ENCODE peak calls at places on chromosomes 4 and X, in five cellular contexts. Y is myocyte; M is heart left ventricle; B is activated CD4-positive, alpha-beta T cell treated with anti-CD3 and anti-CD28 coated beads for 48 hours; X is non-pigmented ciliary epithelial cell. S is an unnamed sample.

GRCh38 chr4:174260099-174260498 is 23.4 kb downstream of the FBXO8 start:
- DNase-seq in M (no peak), X (peak), B (no peak), Y (no peak), S (no peak)

GRCh38 chr4:82774711-82775171 is 23.9 kb downstream of the SCD5 start:
- DNase-seq in M (no peak), X (no peak), B (no peak), Y (peak), S (peak)

GRCh38 chr4:110196206-110196870 is 2.1 kb downstream of the ELOVL6 start:
- DNase-seq in X (no peak), Y (peak), M (peak), B (peak), S (no peak)

GRCh38 chr4:99323761-99324160 is 2.6 kb upstream of the ADH1B start:
- DNase-seq in B (no peak), X (no peak), M (no peak), Y (peak), S (peak)

GRCh38 chrX:153551135-153551534 is 33.7 kb downstream of the ATP2B3 start:
- DNase-seq in M (no peak), B (no peak), Y (no peak), X (no peak), S (no peak)

GRCh38 chr4:61152433-61152832 is 47.7 kb upstream of the ADGRL3 start:
- DNase-seq in B (no peak), M (no peak), Y (no peak), X (no peak), S (no peak)

GRCh38 chr4:27154706-27155105 is 294.1 kb downstream of the STIM2 start:
- DNase-seq in X (peak), M (no peak), Y (peak), B (no peak), S (peak)

GRCh38 chr4:187732524-187732923 is 263.0 kb upstream of the ZFP42 start:
- DNase-seq in B (no peak), Y (no peak), M (no peak), X (peak), S (no peak)

GRCh38 chr4:145804134-145804533 is 124.2 kb downstream of the C4orf51 start:
- DNase-seq in B (no peak), Y (peak), M (peak), X (peak), S (peak)

GRCh38 chr4:124459922-124460301 is 252.6 kb downstream of the ANKRD50 start:
- DNase-seq in X (no peak), M (no peak), B (no peak), Y (peak), S (no peak)

GRCh38 chr4:48271048-48271452 is 1.4 kb upstream of the TEC start:
- DNase-seq in B (no peak), Y (no peak), M (no peak), X (no peak), S (no peak)

GRCh38 chr4:118033148-118034060 is 882 bp upstream of the NDST3 start:
- DNase-seq in B (peak), X (no peak), Y (peak), M (peak), S (peak)

GRCh38 chr4:1727117-1728031 is 6.1 kb downstream of the TACC3 start:
- DNase-seq in Y (peak), B (no peak), X (no peak), M (peak), S (peak)

GRCh38 chr4:128241425-128241913 is 46.1 kb downstream of the PGRMC2 start:
- DNase-seq in M (no peak), B (no peak), Y (peak), X (peak), S (peak)

GRCh38 chr4:1036095-1036494 is 24.7 kb downstream of the FGFRL1 start:
- DNase-seq in M (no peak), B (no peak), X (no peak), Y (no peak), S (no peak)

GRCh38 chrX:101617211-101618191 is at the start of gene ARMCX6:
- DNase-seq in M (peak), X (no peak), Y (peak), B (peak), S (peak)

GRCh38 chr4:177356191-177356590 is 46.5 kb downstream of the NEIL3 start:
- DNase-seq in Y (no peak), B (no peak), M (no peak), X (no peak), S (no peak)

GRCh38 chr4:158051401-158052235 is 121.2 kb downstream of the GASK1B start:
- DNase-seq in Y (peak), B (no peak), X (peak), M (peak), S (peak)

GRCh38 chr4:27366424-27366823 is 505.8 kb downstream of the STIM2 start:
- DNase-seq in B (no peak), Y (no peak), M (no peak), X (peak), S (peak)

GRCh38 chr4:153084939-153085630 is 119.2 kb upstream of the TRIM2 start:
- DNase-seq in Y (peak), B (peak), M (peak), X (no peak), S (peak)

GRCh38 chr4:95190751-95191436 is 357.9 kb downstream of the UNC5C start:
- DNase-seq in Y (peak), M (no peak), B (no peak), X (no peak), S (no peak)

GRCh38 chr4:16289872-16290554 is 63.7 kb upstream of the TAPT1 start:
- DNase-seq in B (no peak), Y (peak), X (peak), M (no peak), S (peak)

GRCh38 chr4:144649646-144650045 is 3.7 kb downstream of the HHIP start:
- DNase-seq in Y (no peak), B (no peak), X (no peak), M (no peak), S (no peak)

GRCh38 chrX:124033821-124034220 is 72.3 kb downstream of the STAG2 start:
- DNase-seq in M (no peak), B (no peak), Y (no peak), X (no peak), S (no peak)

GRCh38 chr4:112214397-112215264 is 17.0 kb upstream of the AP1AR start:
- DNase-seq in X (no peak), B (no peak), M (no peak), Y (peak), S (no peak)

GRCh38 chr4:56731857-56732256 is 50.8 kb upstream of the HOPX start:
- DNase-seq in Y (no peak), M (peak), B (no peak), X (no peak), S (no peak)

GRCh38 chrX:44698328-44698727 is 145.5 kb upstream of the DUSP21 start:
- DNase-seq in Y (no peak), B (no peak), X (no peak), M (no peak), S (no peak)

GRCh38 chr4:25859429-25860148 is 3.2 kb downstream of the SEL1L3 start:
- DNase-seq in B (no peak), X (no peak), Y (no peak), M (no peak), S (no peak)

GRCh38 chr4:121814756-121815155 is 8.9 kb downstream of the CCNA2 start:
- DNase-seq in M (no peak), B (no peak), X (no peak), Y (no peak), S (no peak)

GRCh38 chr4:11496313-11496956 is 67.7 kb upstream of the HS3ST1 start:
- DNase-seq in Y (peak), M (no peak), X (peak), B (no peak), S (no peak)

GRCh38 chr4:5292091-5292490 is 240.8 kb downstream of the STK32B start:
- DNase-seq in B (no peak), X (no peak), M (no peak), Y (no peak), S (no peak)

GRCh38 chr4:65508169-65508568 is 162.1 kb downstream of the EPHA5 start:
- DNase-seq in X (peak), Y (peak), M (no peak), B (no peak), S (peak)

GRCh38 chrX:14598330-14598729 is 69.0 kb downstream of the GLRA2 start:
- DNase-seq in M (no peak), B (no peak), X (no peak), Y (no peak), S (no peak)

GRCh38 chr4:20544645-20545044 is 155.6 kb upstream of the PACRGL start:
- DNase-seq in B (no peak), Y (peak), M (no peak), X (no peak), S (peak)

GRCh38 chr4:79917246-79917645 is 155.8 kb downstream of the ANTXR2 start:
- DNase-seq in M (peak), B (peak), Y (peak), X (peak), S (peak)

GRCh38 chrX:8364369-8365141 is 100.1 kb upstream of the VCX3B start:
- DNase-seq in M (peak), Y (no peak), X (no peak), B (peak), S (no peak)